ENCODE peak calls at places on chromosome 21, in seven cellular contexts. J is neural progenitor cell, M is HCT116, K is PC-3, A is OCI-LY7, C is hepatocyte, W is GM23338. R is an unnamed sample.
A peak's percentile ranks its signal among the peaks of the same experiment; 100 is the strongest.

GRCh38 chr21:43269461-43269860 is 100.7 kb downstream of the CRYAA start:
- DNase-seq in W (peak; percentile 59), C (no peak), K (peak; percentile 23), A (peak; percentile 54), M (no peak), J (peak; percentile 42), R (no peak)

GRCh38 chr21:23853796-23854379 is 1753.4 kb downstream of the MRPL39 start:
- DNase-seq in M (no peak), A (peak; percentile 2), K (peak; percentile 63), J (no peak), C (peak; percentile 19), W (peak; percentile 45), R (peak; percentile 59)

GRCh38 chr21:25903599-25903998 is 168.8 kb downstream of the GABPA start:
- DNase-seq in W (no peak), J (no peak), A (peak; percentile 35), C (no peak), M (no peak), K (no peak), R (no peak)

GRCh38 chr21:29217818-29218252 is 80.9 kb upstream of the BACH1 start:
- DNase-seq in W (no peak), A (no peak), K (peak; percentile 98), J (no peak), C (peak; percentile 27), M (peak; percentile 12), R (no peak)

GRCh38 chr21:17729455-17729854 is 89.7 kb downstream of the C21orf91 start:
- DNase-seq in K (no peak), M (no peak), A (no peak), C (no peak), J (no peak), W (no peak), R (no peak)

GRCh38 chr21:14754682-14755081 is 208.6 kb upstream of the SAMSN1 start:
- DNase-seq in C (no peak), J (no peak), W (no peak), A (no peak), M (no peak), K (no peak), R (no peak)

GRCh38 chr21:39087976-39088370 is 95.3 kb downstream of the PSMG1 start:
- DNase-seq in C (no peak), M (no peak), K (no peak), A (no peak), W (no peak), J (no peak), R (no peak)

GRCh38 chr21:29302340-29302991 is 3.7 kb downstream of the BACH1 start:
- DNase-seq in K (peak; percentile 35), A (no peak), M (no peak), C (peak; percentile 30), J (no peak), W (no peak), R (no peak)

DNA sequence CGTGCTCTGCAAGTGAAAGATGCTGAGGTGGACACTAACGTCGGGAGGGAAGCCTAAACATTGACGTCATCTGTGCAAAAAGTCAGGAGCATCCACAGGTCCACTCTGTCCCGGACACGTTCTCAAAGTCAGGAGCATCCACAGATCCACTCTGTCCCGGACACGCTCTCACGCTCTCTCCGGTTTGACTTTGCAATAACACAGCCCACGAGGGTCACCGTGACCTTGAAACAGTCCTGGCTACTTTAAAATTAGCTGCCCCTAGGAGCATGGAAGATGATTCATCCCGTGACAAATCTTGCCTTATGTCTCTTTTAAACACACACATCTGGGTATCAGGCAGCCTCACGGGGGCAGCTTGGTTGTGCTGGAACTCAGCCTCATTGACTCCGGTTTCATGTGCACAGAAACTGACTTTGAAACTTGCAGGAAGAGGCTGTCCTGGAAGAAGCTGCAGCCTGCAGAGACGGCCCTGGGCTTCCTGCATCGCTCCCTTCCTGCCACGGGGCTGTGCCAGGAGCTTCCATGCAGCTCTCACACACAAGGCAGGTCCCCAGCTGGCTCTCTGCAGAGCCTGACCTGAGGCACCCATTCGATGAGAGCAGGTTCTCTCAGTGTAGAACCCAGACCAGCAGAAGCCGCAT is 18.1 kb upstream of the COL18A1 start:
- DNase-seq in C (peak; percentile 69), J (no peak), A (no peak), W (no peak), K (peak; percentile 75), M (no peak), R (no peak)
- TF ChIP-seq CTCF in C (peak; percentile 33), J (no peak), A (no peak), W (no peak), K (peak; percentile 53), M (peak; percentile 12), R (no peak)

DNA sequence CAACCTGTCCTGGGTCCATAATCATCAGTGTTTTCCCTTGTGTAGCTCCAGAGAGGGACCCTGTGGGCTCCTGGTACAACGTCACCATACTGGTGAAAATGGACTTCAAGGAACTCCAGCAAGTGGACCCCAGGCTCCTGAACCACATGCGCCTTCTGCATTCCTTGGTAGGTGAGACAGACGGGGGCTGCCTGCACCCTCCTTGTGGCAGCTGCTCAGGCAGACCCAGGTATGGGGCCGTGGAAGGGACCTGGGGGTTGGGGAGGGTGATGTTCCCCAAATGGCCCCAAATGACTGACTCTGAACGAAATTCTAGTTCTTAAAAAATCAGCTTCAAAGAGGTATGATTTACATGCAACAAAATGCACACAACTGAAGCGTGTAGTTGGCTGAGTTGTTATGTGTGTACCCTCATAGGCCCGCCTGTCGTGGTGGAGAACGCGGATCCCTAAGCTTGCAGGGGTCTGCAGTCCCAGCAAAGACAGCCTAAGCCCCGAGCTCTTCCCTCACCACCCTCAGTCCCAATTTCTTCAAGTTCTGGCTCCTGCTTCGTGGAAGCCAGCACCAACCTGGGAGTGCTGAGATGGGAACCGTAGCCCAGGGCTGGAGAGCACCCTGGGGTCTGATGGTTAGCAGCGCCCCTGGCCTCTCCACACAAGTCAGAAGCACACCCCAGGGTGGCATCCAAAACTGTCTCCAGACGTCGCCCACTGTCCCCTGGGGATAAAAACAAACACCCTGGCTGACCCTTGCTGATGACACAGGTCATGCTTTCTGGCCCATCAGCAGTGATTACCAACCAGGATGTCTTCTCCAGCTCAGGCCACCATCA is 14.3 kb downstream of the UMODL1 start:
- DNase-seq in J (no peak), K (no peak), M (no peak), W (no peak), A (no peak), C (no peak), R (no peak)
- TF ChIP-seq EZH2phosphoT487 in J (no peak), K (no peak), M (no peak), W (no peak), A (no peak), C (no peak), R (no peak)

GRCh38 chr21:42009831-42010506 is at the start of gene ZBTB21:
- DNase-seq in K (peak; percentile 99), C (peak; percentile 99), A (peak; percentile 98), J (peak; percentile 99), M (peak; percentile 95), W (peak; percentile 97), R (peak; percentile 100)
- TF ChIP-seq CTCF in K (no peak), C (no peak), A (no peak), J (no peak), M (no peak), W (no peak), R (no peak)

DNA sequence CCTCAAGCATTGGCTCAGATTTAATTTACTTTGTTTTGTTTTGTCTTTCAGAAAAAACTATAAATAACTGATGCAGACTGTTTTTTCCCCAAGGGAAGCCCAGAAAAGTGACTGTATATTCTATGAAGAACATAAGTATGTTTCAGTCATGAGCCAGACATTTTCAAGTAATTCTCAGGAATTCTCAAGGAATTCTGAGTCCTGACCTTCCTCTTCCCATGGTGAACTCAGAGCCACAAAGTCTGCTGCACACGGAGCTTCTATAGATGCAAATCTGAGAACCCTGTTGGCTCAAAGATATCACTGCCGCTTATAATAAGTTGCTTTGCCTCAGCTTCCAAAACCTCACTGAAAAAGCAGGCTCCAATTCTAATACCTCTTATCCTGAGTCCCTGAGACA is 418.4 kb upstream of the RUNX1 start:
- DNase-seq in M (no peak), K (no peak), C (no peak), A (no peak), W (no peak), J (no peak), R (no peak)
- TF ChIP-seq EZH2phosphoT487 in M (no peak), K (no peak), C (no peak), A (no peak), W (no peak), J (no peak), R (no peak)

GRCh38 chr21:45282283-45283018 is 5.2 kb downstream of the POFUT2 start:
- DNase-seq in W (no peak), M (no peak), K (no peak), J (no peak), C (no peak), A (no peak), R (no peak)

GRCh38 chr21:45284456-45284741 is 3.3 kb downstream of the POFUT2 start:
- DNase-seq in J (no peak), W (no peak), C (no peak), K (no peak), A (no peak), M (no peak), R (no peak)

GRCh38 chr21:45283019-45283610 is 4.6 kb downstream of the POFUT2 start:
- DNase-seq in C (no peak), M (no peak), K (no peak), W (no peak), J (no peak), A (no peak), R (no peak)

GRCh38 chr21:45285266-45285931 is 2.3 kb downstream of the POFUT2 start:
- DNase-seq in W (no peak), K (no peak), J (no peak), A (no peak), C (no peak), M (no peak), R (no peak)

DNA sequence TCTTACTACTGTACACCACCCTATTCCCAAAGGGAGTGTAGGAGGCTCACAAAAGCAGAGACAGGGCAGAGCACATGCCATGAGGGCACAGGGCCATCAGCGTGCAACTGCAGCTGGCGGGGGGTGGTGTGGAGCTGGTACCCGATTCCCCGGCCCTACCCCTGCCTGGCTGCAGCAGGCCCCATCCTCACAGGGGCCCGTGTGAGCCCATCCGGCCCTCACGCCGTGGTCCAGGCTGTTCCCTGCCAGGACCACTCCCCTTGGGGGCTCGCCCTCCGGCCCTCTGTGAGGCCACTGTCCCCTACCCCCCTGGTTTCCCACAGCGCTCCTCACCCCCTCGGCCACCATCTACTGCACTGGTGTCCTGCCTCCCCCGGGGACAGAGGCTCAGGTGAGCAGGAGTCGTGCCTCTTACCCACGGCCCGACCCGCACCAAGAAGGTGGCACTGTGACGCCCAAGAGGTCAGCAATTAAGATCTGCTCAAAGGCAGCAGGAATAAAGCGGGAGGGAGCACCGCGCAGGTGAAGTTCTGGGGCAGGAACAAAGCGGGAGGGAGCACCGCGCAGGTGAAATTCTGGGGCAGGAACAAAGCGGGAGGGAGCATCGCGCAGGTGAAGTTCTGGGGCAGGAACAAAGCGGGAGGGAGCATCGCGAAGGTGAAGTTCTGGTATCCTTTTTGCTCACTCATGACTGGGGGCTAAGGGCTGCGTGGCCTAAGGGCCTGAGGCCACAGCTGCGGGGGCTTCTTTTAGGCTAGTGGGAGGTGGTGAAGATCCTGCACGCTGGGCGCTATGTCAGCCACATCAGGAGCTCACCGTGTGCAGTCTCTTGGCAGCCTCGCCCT is 3.9 kb downstream of the POFUT2 start:
- DNase-seq in C (no peak), W (no peak), K (no peak), A (no peak), M (no peak), J (no peak), R (no peak)
- TF ChIP-seq CTCF in C (no peak), W (no peak), K (no peak), A (no peak), M (no peak), J (no peak), R (no peak)